ENCODE peak calls at places on chromosomes 3 and 15, in six cellular contexts. I, B, P, U, F and T are unnamed samples. For H3K4me1 and H3K36me3, the result is how much of the 10 kb centered on the place peaks cover.

GRCh38 chr15:59685737-59686297 is 3.3 kb downstream of the BNIP2 start:
- DNase-seq in F (no peak), I (no peak), U (no peak), B (no peak), P (no peak), T (no peak)

GRCh38 chr3:60101628-60102027 is 1051.8 kb upstream of the CFAP20DC start:
- DNase-seq in F (no peak), B (no peak), U (no peak), P (no peak), I (no peak), T (no peak)

GRCh38 chr3:157532529-157533297 is 29.5 kb upstream of the VEPH1 start:
- DNase-seq in F (no peak), P (no peak), I (no peak), B (peak), U (peak), T (no peak)

GRCh38 chr3:8990266-8991215 is 27.3 kb upstream of the RAD18 start:
- DNase-seq in P (no peak), I (no peak), F (no peak), U (peak), B (no peak), T (no peak)

GRCh38 chr3:63015614-63016016 is 140.4 kb upstream of the CADPS start:
- DNase-seq in F (no peak), I (peak), B (no peak), P (no peak), U (peak), T (no peak)

GRCh38 chr3:192851821-192852352 is 65.8 kb downstream of the MB21D2 start:
- DNase-seq in B (peak), I (peak), F (no peak), P (peak), U (no peak), T (peak)

GRCh38 chr3:123285931-123286307 is 84.2 kb downstream of the SEC22A start:
- DNase-seq in B (no peak), U (no peak), I (peak), F (no peak), P (no peak), T (no peak)

GRCh38 chr3:162391301-162391700 is 894.7 kb downstream of the OTOL1 start:
- DNase-seq in I (no peak), B (no peak), P (no peak), F (no peak), U (no peak), T (no peak)

GRCh38 chr15:58269455-58270414 is 131.6 kb downstream of the AQP9 start:
- DNase-seq in P (no peak), I (no peak), U (peak), F (peak), B (peak), T (no peak)

GRCh38 chr15:74775132-74775562 is 6.7 kb upstream of the CSK start:
- DNase-seq in U (no peak), B (no peak), F (no peak), I (no peak), P (no peak), T (no peak)

GRCh38 chr3:127670761-127671522 is 1.8 kb upstream of the ABTB1 start:
- DNase-seq in P (no peak), U (no peak), I (peak), F (no peak), B (no peak), T (peak)

GRCh38 chr15:51121118-51121517 is 26.4 kb upstream of the TNFAIP8L3 start:
- DNase-seq in P (peak), I (no peak), U (peak), B (peak), F (no peak), T (peak)

GRCh38 chr3:72437666-72438065 is 410.6 kb downstream of the SHQ1 start:
- DNase-seq in B (no peak), U (no peak), P (no peak), F (no peak), I (no peak), T (no peak)

GRCh38 chr15:46900992-46901391 is 816.3 kb upstream of the SEMA6D start:
- DNase-seq in P (no peak), F (no peak), I (no peak), U (no peak), B (no peak), T (no peak)

GRCh38 chr3:177760803-177761202 is 563.5 kb upstream of the TBL1XR1 start:
- DNase-seq in I (no peak), P (no peak), F (no peak), U (no peak), B (no peak), T (no peak)

GRCh38 chr15:73964736-73965093 is 27.4 kb downstream of the STOML1 start:
- DNase-seq in U (peak), P (peak), I (peak), B (peak), F (peak), T (peak)

GRCh38 chr15:71572452-71573053 is 237.8 kb upstream of the NR2E3 start:
- DNase-seq in P (no peak), I (no peak), F (no peak), U (peak), B (no peak), T (no peak)

GRCh38 chr3:102532901-102533300 is 98.1 kb downstream of the ZPLD1 start:
- DNase-seq in I (no peak), U (no peak), B (no peak), P (no peak), F (no peak), T (no peak)

GRCh38 chr3:111763968-111764367 is 95.1 kb upstream of the PHLDB2 start:
- DNase-seq in I (no peak), U (no peak), F (no peak), B (no peak), P (no peak), T (no peak)

GRCh38 chr3:150639262-150639661 is 36.1 kb downstream of the SELENOT start:
- DNase-seq in I (no peak), U (no peak), B (no peak), P (no peak), F (no peak), T (no peak)

GRCh38 chr3:39502838-39503145 is 35.3 kb downstream of the MOBP start:
- DNase-seq in P (no peak), I (no peak), F (no peak), U (no peak), B (no peak), T (no peak)

GRCh38 chr15:94286581-94286980 is 55.2 kb downstream of the MCTP2 start:
- DNase-seq in B (no peak), F (no peak), I (no peak), P (no peak), U (no peak), T (no peak)

GRCh38 chr3:111590096-111590491 is 5.1 kb downstream of the ZBED2 start:
- DNase-seq in B (no peak), U (no peak), I (no peak), P (no peak), F (no peak), T (no peak)

GRCh38 chr3:29144807-29145206 is 136.1 kb upstream of the RBMS3 start:
- DNase-seq in U (peak), F (no peak), P (no peak), B (peak), I (no peak), T (no peak)
- TF ChIP-seq CTCF in U (peak), F (no peak), P (no peak), B (peak), I (no peak), T (no peak)

DNA sequence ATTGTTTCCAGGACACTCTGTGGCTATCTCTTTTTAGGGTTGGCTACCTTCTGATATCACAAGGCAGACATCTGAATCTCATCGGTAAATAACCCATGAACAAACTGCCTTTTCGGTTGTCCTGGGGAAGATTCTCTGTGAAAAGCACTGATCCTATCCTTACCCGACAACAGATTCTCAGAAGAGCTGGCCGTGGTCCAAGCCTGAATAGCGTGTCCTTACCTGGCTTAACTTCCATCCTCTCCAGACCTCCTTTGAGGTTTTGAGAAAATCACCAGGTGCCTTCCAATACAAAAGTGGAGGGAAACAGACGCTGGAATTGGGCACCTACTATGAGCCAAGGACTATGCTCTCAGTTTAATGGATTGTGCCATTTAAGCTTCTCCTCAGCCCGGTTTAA is 87.4 kb upstream of the ARHGEF3 start:
- DNase-seq in I (no peak), P (no peak), F (no peak), B (peak), U (no peak), T (no peak)
- H3K4me1 ChIP-seq in I (under half), P (under half), F (half or more), B (under half), U (under half), T (under half)

GRCh38 chr15:67171471-67171870 is 83.0 kb downstream of the AAGAB start:
- DNase-seq in F (no peak), B (no peak), P (no peak), I (no peak), U (no peak), T (no peak)

GRCh38 chr15:67173786-67174185 is 80.7 kb downstream of the AAGAB start:
- DNase-seq in F (no peak), B (no peak), I (no peak), P (no peak), U (no peak), T (no peak)

GRCh38 chr15:67170143-67170885 is 84.1 kb downstream of the AAGAB start:
- DNase-seq in I (no peak), P (no peak), F (no peak), U (no peak), B (no peak), T (no peak)

GRCh38 chr15:67173015-67173414 is 81.4 kb downstream of the AAGAB start:
- DNase-seq in I (no peak), P (peak), U (no peak), F (no peak), B (no peak), T (no peak)

GRCh38 chr15:67172172-67172571 is 82.3 kb downstream of the AAGAB start:
- DNase-seq in U (no peak), F (no peak), P (peak), B (no peak), I (no peak), T (no peak)
- H3K36me3 ChIP-seq in U (under half), F (under half), P (under half), B (under half), I (under half), T (under half)

GRCh38 chr3:58135712-58136543 is 74.8 kb downstream of the DNASE1L3 start:
- DNase-seq in U (no peak), P (no peak), B (peak), F (no peak), I (peak), T (no peak)
- TF ChIP-seq CTCF in U (peak), P (peak), B (peak), F (no peak), I (no peak), T (no peak)

DNA sequence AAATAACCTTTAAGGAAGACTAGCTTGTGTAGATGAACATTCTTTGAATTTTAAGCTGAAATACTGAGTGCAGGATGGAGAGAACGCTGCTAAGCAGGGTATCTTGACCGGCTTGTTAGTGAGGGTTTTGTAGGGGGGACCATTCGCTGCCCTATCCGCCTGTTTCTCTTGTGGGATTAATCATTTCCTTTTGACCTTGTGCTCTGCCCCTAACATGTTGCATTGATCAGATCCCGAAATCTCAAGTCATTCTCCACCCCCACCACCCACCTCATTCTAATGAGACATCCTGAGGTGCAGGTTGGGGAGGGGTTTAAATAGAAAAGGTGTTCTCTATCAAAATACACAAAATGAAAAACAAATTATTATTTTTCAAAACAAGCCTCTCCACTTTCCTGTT is 32.8 kb downstream of the TRIM71 start:
- DNase-seq in P (no peak), B (no peak), I (no peak), U (no peak), F (no peak), T (no peak)
- H3K4me1 ChIP-seq in P (under half), B (under half), I (under half), U (half or more), F (under half), T (under half)

GRCh38 chr3:195873281-195873887 is 35.0 kb downstream of the TNK2 start:
- DNase-seq in U (no peak), I (peak), F (no peak), P (no peak), B (no peak), T (peak)

GRCh38 chr3:195870937-195871336 is 37.4 kb downstream of the TNK2 start:
- DNase-seq in F (no peak), P (no peak), B (no peak), U (no peak), I (no peak), T (no peak)

GRCh38 chr3:195873971-195874370 is 34.4 kb downstream of the TNK2 start:
- DNase-seq in U (no peak), P (no peak), B (no peak), I (no peak), F (no peak), T (no peak)

GRCh38 chr3:195872097-195872496 is 36.3 kb downstream of the TNK2 start:
- DNase-seq in B (no peak), I (no peak), U (no peak), P (no peak), F (no peak), T (no peak)

DNA sequence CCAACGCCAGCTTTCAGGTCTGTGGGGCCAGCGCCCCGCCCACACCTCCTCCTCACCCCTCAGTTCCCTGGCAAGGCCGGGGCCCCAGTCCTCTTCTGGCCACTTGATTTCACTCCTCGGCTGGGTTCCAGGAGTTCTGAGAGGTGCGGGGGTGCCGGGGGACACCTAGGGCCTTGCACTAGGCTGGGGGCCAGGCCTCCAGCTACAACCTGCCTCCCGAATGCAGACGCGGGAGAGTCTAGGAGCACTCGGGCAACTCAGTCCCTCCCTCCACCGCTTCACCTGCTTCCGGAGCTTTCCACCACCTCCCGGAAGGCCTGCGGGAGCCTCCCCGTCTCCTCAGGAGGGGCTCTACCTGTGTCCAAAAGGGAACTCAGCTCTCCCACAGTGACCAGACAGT is 35.6 kb downstream of the TNK2 start:
- DNase-seq in B (no peak), P (no peak), U (no peak), I (no peak), F (no peak), T (peak)
- H3K36me3 ChIP-seq in B (under half), P (half or more), U (under half), I (under half), F (under half), T (under half)

DNA sequence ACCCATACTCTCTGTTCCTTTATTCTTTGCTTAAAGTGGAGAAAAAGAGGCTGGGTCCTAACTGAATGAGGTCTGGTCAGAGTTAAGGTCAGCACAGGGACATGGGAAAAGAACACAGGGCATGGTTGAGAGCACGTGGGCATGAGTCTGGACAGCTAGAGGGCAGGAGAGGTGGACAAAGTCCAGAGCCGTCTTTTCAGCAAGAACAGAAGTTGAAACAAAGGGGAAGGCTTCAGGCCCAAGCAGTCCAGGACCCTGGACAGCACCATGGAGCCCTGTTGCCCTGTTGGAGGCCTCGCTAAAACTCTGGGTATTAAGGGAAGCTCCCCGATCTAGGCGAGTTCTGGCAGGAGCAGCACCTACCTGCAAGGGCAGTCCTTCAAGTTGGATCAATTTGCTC is 50.7 kb downstream of the XYLB start:
- DNase-seq in B (peak), I (no peak), U (peak), P (no peak), F (peak), T (no peak)
- TF ChIP-seq CTCF in B (no peak), I (no peak), U (no peak), P (no peak), F (no peak), T (no peak)

GRCh38 chr3:170740285-170740684 is 129.7 kb downstream of the RPL22L1 start:
- DNase-seq in B (no peak), F (no peak), U (no peak), I (no peak), P (no peak), T (no peak)

GRCh38 chr3:170738756-170739155 is 131.2 kb downstream of the RPL22L1 start:
- DNase-seq in U (no peak), P (no peak), I (no peak), B (no peak), F (no peak), T (no peak)

GRCh38 chr3:170740726-170741591 is 129.0 kb downstream of the RPL22L1 start:
- DNase-seq in B (peak), I (no peak), U (no peak), F (no peak), P (no peak), T (no peak)

GRCh38 chr3:170737763-170738162 is 132.2 kb downstream of the RPL22L1 start:
- DNase-seq in F (no peak), U (no peak), B (no peak), P (no peak), I (no peak), T (no peak)

DNA sequence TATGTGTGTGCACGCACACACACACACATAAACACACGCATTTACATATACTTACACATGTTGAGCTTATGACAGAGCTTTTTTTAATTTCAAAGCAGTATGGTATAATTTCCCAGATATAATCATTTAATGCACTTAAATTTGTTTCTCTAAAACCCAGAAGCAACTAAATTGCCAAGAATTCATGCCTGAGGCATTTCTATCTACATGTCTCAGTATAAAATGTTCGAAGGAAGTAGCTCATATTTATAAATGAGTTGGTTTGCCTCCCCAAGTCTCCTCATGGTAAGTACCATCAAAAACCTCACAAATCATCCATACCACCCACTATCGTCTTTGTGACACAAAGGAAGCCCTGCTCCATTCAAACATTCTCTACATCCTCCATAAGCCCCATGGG is 130.6 kb downstream of the RPL22L1 start:
- DNase-seq in I (no peak), U (no peak), B (no peak), P (no peak), F (no peak), T (no peak)
- H3K4me1 ChIP-seq in I (under half), U (under half), B (under half), P (under half), F (under half), T (under half)

GRCh38 chr3:48687220-48687678 is 1.5 kb upstream of the NCKIPSD start:
- DNase-seq in F (no peak), I (no peak), U (no peak), B (no peak), P (no peak), T (no peak)
- H3K36me3 ChIP-seq in F (under half), I (under half), U (under half), B (half or more), P (half or more), T (under half)

GRCh38 chr3:42518800-42519567 is 16.5 kb downstream of the VIPR1 start:
- DNase-seq in F (peak), I (no peak), P (no peak), B (no peak), U (peak), T (no peak)
- TF ChIP-seq CTCF in F (peak), I (no peak), P (no peak), B (no peak), U (peak), T (no peak)